ENCODE peak calls at places on chromosomes 7 and 10, in four cellular contexts. U is K562, P is HepG2, B is GM12878. K is an unnamed sample.

GRCh38 chr10:103822052-103822716 is 33.2 kb downstream of the SH3PXD2A start:
- DNase-seq in U (no peak), P (no peak), B (no peak), K (no peak)

GRCh38 chr7:95549818-95550529 is 46.3 kb downstream of the PDK4 start:
- DNase-seq in U (no peak), P (no peak), B (no peak), K (peak)

GRCh38 chr7:101516849-101517248 is 112.2 kb downstream of the MYL10 start:
- DNase-seq in U (no peak), P (no peak), B (no peak), K (no peak)

GRCh38 chr10:96292971-96293909 is 11.0 kb upstream of the DNTT start:
- DNase-seq in U (no peak), P (peak), B (no peak), K (peak)

GRCh38 chr10:79404690-79405131 is 40.7 kb downstream of the ZCCHC24 start:
- DNase-seq in U (no peak), P (no peak), B (no peak), K (no peak)

GRCh38 chr7:120259382-120259781 is 13.6 kb upstream of the KCND2 start:
- DNase-seq in U (no peak), P (no peak), B (no peak), K (no peak)

GRCh38 chr10:21293518-21294356 is 231.7 kb downstream of the SKIDA1 start:
- DNase-seq in U (no peak), P (no peak), B (no peak), K (no peak)

GRCh38 chr10:70374775-70375614 is 7.4 kb downstream of the LRRC20 start:
- DNase-seq in U (no peak), P (no peak), B (no peak), K (no peak)

GRCh38 chr7:41916450-41916927 is 213.6 kb upstream of the INHBA start:
- DNase-seq in U (no peak), P (no peak), B (no peak), K (peak)

GRCh38 chr10:88728107-88728763 is 22.2 kb downstream of the LIPK start:
- DNase-seq in U (no peak), P (peak), B (no peak), K (no peak)

GRCh38 chr7:142557971-142558582 is 191.2 kb upstream of the PRSS1 start:
- DNase-seq in U (peak), P (peak), B (no peak), K (peak)

GRCh38 chr10:66183028-66183427 is 742.8 kb upstream of the LRRTM3 start:
- DNase-seq in U (no peak), P (no peak), B (no peak), K (no peak)

DNA sequence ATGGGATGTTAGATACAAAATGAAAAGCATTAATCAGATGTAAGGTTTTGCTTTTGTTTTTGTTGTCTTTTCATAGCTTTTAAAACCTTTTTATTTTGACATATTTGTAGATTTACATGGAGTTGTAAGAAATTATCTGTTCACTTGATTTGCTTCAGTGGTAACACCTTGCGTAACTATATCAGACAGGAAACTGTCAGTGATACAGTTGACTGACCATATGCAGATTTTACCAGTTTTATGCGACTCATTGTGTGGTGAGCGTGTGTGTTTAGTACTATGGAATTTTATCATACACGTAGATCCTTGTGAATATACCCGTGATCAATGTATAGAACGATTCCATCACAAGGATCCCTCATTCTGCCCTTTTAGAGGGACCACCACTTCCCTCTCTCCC is 701.4 kb downstream of the SUGCT start:
- DNase-seq in U (no peak), P (no peak), B (no peak), K (no peak)
- TF ChIP-seq POLR2AphosphoS2 in U (no peak), P (no peak), B (no peak), K (no peak)

DNA sequence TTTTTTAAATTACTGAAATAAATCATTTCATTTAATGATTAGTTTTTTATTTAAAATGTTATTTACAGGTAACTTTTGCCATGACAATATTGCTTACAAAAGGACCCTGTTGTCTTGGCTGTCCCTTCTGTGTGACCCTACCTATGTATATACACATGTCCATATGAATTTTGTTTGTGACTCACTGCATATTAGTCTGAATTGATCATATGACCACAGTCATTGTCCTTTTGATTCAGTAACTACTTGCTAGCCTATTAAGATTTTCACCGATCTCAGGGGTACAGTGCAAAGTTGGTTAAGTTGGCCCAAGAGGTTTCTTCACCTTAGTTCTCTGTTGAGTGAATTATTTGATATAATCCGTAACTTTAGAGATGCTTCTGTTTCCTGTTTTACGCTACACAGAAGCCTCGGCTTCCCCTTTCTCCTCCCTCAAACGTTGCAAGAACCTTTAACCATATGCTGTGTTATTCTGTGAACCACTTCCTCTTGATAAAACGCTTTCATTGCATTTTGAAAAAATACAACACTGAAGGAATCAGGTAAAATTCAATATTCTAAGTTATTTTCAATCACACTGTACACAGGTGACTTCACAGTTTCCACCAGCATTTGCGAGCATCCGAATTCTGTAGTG is 43.9 kb downstream of the APBB1IP start:
- DNase-seq in U (no peak), P (no peak), B (no peak), K (no peak)
- TF ChIP-seq RFX5 in U (no peak), P (no peak), B (no peak), K (no peak)

GRCh38 chr7:13949450-13949849 is 40.0 kb downstream of the ETV1 start:
- DNase-seq in U (no peak), P (no peak), B (no peak), K (no peak)
- TF ChIP-seq POLR2AphosphoS2 in U (no peak), P (no peak), B (no peak), K (no peak)

DNA sequence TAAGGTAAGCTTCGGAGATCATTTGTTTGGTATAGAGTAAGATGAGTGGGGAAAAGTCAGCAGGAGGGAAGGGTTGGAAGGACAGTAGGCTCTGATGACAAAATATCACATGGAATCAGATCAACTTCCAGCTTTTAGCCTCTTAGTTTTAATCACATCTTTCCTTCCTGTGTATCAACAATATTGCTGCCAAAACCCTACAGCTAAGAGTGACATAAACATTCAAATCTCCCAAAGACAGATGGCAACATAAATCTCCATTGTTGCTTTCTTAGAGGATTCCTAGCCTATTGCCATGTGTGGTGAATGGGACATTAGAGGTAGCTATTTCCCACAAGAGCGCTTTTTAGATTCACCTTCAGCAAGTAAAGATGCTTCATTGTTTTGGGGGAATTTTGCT is 35.3 kb upstream of the FZD1 start:
- DNase-seq in U (no peak), P (no peak), B (no peak), K (no peak)
- TF ChIP-seq RFX5 in U (no peak), P (no peak), B (no peak), K (no peak)

GRCh38 chr10:125633517-125633999 is 49.4 kb downstream of the TEX36 start:
- DNase-seq in U (no peak), P (no peak), B (no peak), K (peak)
- TF ChIP-seq POLR2AphosphoS2 in U (no peak), P (no peak), B (no peak), K (no peak)